ENCODE peak calls at places on chromosomes 7 and 10, in nine cellular contexts. D is left ventricle myocardium inferior, O is kidney, R is ovary, Y is upper lobe of right lung, H is HCT116, L is PC-9, Z is stomach, U is right lobe of liver. P is an unnamed sample.

GRCh38 chr7:10696064-10696463 is 277.6 kb upstream of the PHF14 start:
- DNase-seq in R (no peak), U (no peak), H (no peak), Y (no peak), L (no peak), Z (no peak), D (no peak), O (no peak), P (no peak)

GRCh38 chr10:5971315-5971832 is 6.0 kb downstream of the IL15RA start:
- DNase-seq in U (peak), H (no peak), L (no peak), Y (no peak), R (no peak), D (no peak), O (peak), Z (peak), P (no peak)

GRCh38 chr7:153399554-153399940 is 640.0 kb downstream of the ACTR3B start:
- DNase-seq in Y (no peak), O (no peak), U (no peak), H (no peak), L (no peak), R (no peak), Z (no peak), D (no peak), P (no peak)

GRCh38 chr7:45021604-45022296 is 21.7 kb downstream of the CCM2 start:
- DNase-seq in D (no peak), R (no peak), O (no peak), U (no peak), Y (no peak), Z (no peak), H (no peak), L (no peak), P (no peak)

GRCh38 chr7:98836811-98837631 is 32.8 kb downstream of the TMEM130 start:
- DNase-seq in U (no peak), R (no peak), Z (peak), H (peak), L (peak), Y (no peak), O (no peak), D (peak), P (no peak)

GRCh38 chr10:17758896-17759295 is 6.9 kb downstream of the TMEM236 start:
- DNase-seq in R (no peak), Z (no peak), H (no peak), O (no peak), D (no peak), U (no peak), Y (no peak), L (no peak), P (no peak)

GRCh38 chr10:59648711-59649201 is 60.9 kb downstream of the SLC16A9 start:
- DNase-seq in Z (no peak), L (no peak), H (no peak), D (no peak), O (no peak), Y (no peak), U (no peak), R (no peak), P (no peak)

GRCh38 chr7:131620673-131621609 is 64.5 kb upstream of the PODXL start:
- DNase-seq in L (no peak), Y (no peak), R (no peak), H (no peak), O (no peak), D (no peak), U (no peak), Z (no peak), P (no peak)

GRCh38 chr7:134473861-134474291 is 15.0 kb upstream of the AKR1B1 start:
- DNase-seq in L (no peak), O (peak), U (no peak), R (no peak), Z (no peak), H (no peak), Y (no peak), D (no peak), P (no peak)

GRCh38 chr7:77537595-77538185 is 595 bp downstream of the PTPN12 start:
- DNase-seq in H (no peak), U (peak), O (peak), Y (peak), R (no peak), D (peak), L (peak), Z (peak), P (peak)

GRCh38 chr10:1643161-1643910 is 94.0 kb downstream of the ADARB2 start:
- DNase-seq in Y (no peak), Z (no peak), U (no peak), L (no peak), O (no peak), H (no peak), D (no peak), R (no peak), P (no peak)

GRCh38 chr10:129964611-129965417 is 740 bp upstream of the EBF3 start:
- DNase-seq in U (no peak), Z (no peak), R (no peak), H (no peak), Y (no peak), O (peak), D (no peak), L (no peak), P (peak)

GRCh38 chr7:40680657-40681056 is 545.9 kb downstream of the SUGCT start:
- DNase-seq in Y (no peak), H (peak), U (no peak), R (no peak), Z (no peak), D (no peak), O (no peak), L (no peak), P (no peak)

GRCh38 chr10:100996678-100997363 is 2.8 kb upstream of the LZTS2 start:
- DNase-seq in L (peak), Z (peak), O (peak), H (no peak), Y (peak), R (peak), U (peak), D (no peak), P (no peak)

GRCh38 chr10:116198636-116199035 is 74.4 kb downstream of the GFRA1 start:
- DNase-seq in U (no peak), Y (no peak), L (no peak), D (no peak), Z (no peak), H (no peak), R (no peak), O (no peak), P (no peak)

GRCh38 chr10:112146799-112147198 is 36.8 kb downstream of the GPAM start:
- DNase-seq in H (no peak), L (no peak), D (no peak), Y (no peak), U (no peak), O (no peak), R (no peak), Z (no peak), P (no peak)

GRCh38 chr7:19015066-19015465 is 102.4 kb downstream of the TWIST1 start:
- DNase-seq in Y (no peak), U (no peak), L (no peak), O (no peak), D (no peak), Z (no peak), R (no peak), H (no peak), P (no peak)

GRCh38 chr7:25945608-25946007 is 206.4 kb upstream of the NFE2L3 start:
- DNase-seq in D (no peak), H (no peak), U (no peak), L (no peak), Z (no peak), O (no peak), R (no peak), Y (no peak), P (no peak)

GRCh38 chr7:116971869-116972268 is 18.6 kb downstream of the ST7 start:
- DNase-seq in R (no peak), Z (no peak), Y (no peak), O (no peak), D (no peak), U (no peak), H (no peak), L (no peak), P (no peak)

GRCh38 chr7:3280445-3280844 is 20.6 kb upstream of the SDK1 start:
- DNase-seq in L (no peak), Z (no peak), O (no peak), Y (no peak), U (no peak), R (no peak), H (no peak), D (no peak), P (no peak)

GRCh38 chr10:88792656-88793055 is 9.9 kb upstream of the LIPM start:
- DNase-seq in D (peak), L (peak), O (no peak), H (no peak), R (no peak), Z (no peak), Y (peak), U (peak), P (no peak)

GRCh38 chr10:75245354-75246001 is 9.7 kb upstream of the COMTD1 start:
- DNase-seq in U (no peak), R (no peak), D (no peak), O (no peak), Y (no peak), L (peak), H (no peak), Z (no peak), P (no peak)

GRCh38 chr7:33065981-33066380 is 3.4 kb upstream of the NT5C3A start:
- DNase-seq in Z (no peak), U (no peak), R (no peak), Y (no peak), O (no peak), L (no peak), H (no peak), D (no peak), P (no peak)

GRCh38 chr7:33059635-33060034 is 2.9 kb downstream of the NT5C3A start:
- DNase-seq in O (no peak), D (no peak), Y (no peak), H (no peak), R (no peak), Z (no peak), L (no peak), U (no peak), P (no peak)

GRCh38 chr7:33062782-33063443 is 337 bp upstream of the NT5C3A start:
- DNase-seq in O (peak), D (peak), L (peak), H (peak), R (peak), Z (peak), U (peak), Y (peak), P (peak)

GRCh38 chr7:33061282-33061928 is 1.2 kb downstream of the NT5C3A start:
- DNase-seq in D (no peak), L (no peak), O (no peak), U (no peak), Z (no peak), Y (no peak), H (no peak), R (no peak), P (no peak)

GRCh38 chr7:33062023-33062781 is at the start of gene NT5C3A:
- DNase-seq in H (no peak), Z (peak), U (peak), O (peak), Y (no peak), D (no peak), L (peak), R (no peak), P (peak)
- TF ChIP-seq CTCF in H (no peak), Z (no peak), U (no peak), O (no peak), Y (no peak), D (no peak), L (no peak), R (no peak), P (no peak)

GRCh38 chr10:43135064-43135463 is 3.2 kb upstream of the CSGALNACT2 start:
- DNase-seq in Y (no peak), O (no peak), L (no peak), Z (no peak), R (no peak), H (no peak), U (no peak), D (no peak), P (no peak)

GRCh38 chr10:43134126-43134905 is 3.9 kb upstream of the CSGALNACT2 start:
- DNase-seq in O (no peak), U (no peak), H (no peak), Y (no peak), L (no peak), D (no peak), Z (no peak), R (no peak), P (no peak)

GRCh38 chr10:43136432-43136831 is 1.8 kb upstream of the CSGALNACT2 start:
- DNase-seq in Z (no peak), Y (no peak), U (no peak), O (no peak), L (no peak), R (no peak), D (no peak), H (no peak), P (no peak)

GRCh38 chr10:43136995-43137700 is 1.1 kb upstream of the CSGALNACT2 start:
- DNase-seq in H (no peak), Y (no peak), L (no peak), D (no peak), O (no peak), U (no peak), R (peak), Z (no peak), P (no peak)

GRCh38 chr10:43135656-43136055 is 2.6 kb upstream of the CSGALNACT2 start:
- DNase-seq in R (no peak), Z (no peak), Y (no peak), O (no peak), U (no peak), L (no peak), D (no peak), H (no peak), P (no peak)
- H3K4me3 ChIP-seq in R (no peak), Z (no peak), Y (no peak), O (no peak), U (no peak), L (no peak), D (no peak), H (no peak), P (no peak)

GRCh38 chr10:125149278-125150047 is 10.9 kb downstream of the CTBP2 start:
- DNase-seq in D (peak), U (no peak), O (peak), L (no peak), Z (peak), H (peak), R (peak), Y (no peak), P (no peak)

GRCh38 chr10:125146791-125147604 is 13.4 kb downstream of the CTBP2 start:
- DNase-seq in U (no peak), O (no peak), R (no peak), H (no peak), L (no peak), Y (no peak), Z (peak), D (no peak), P (peak)

GRCh38 chr10:125151170-125151823 is 9.1 kb downstream of the CTBP2 start:
- DNase-seq in U (no peak), D (no peak), R (no peak), Y (no peak), L (no peak), O (peak), Z (no peak), H (no peak), P (no peak)

GRCh38 chr10:125148021-125148439 is 12.3 kb downstream of the CTBP2 start:
- DNase-seq in D (no peak), O (no peak), Y (no peak), H (no peak), L (no peak), R (no peak), U (no peak), Z (no peak), P (no peak)

GRCh38 chr10:125148576-125148975 is 11.8 kb downstream of the CTBP2 start:
- DNase-seq in H (no peak), R (no peak), O (no peak), U (no peak), D (no peak), Y (no peak), L (no peak), Z (no peak), P (no peak)
- H3K27ac ChIP-seq in H (peak), R (peak), O (peak), U (no peak), D (peak), Y (peak), L (no peak), Z (peak), P (peak)

DNA sequence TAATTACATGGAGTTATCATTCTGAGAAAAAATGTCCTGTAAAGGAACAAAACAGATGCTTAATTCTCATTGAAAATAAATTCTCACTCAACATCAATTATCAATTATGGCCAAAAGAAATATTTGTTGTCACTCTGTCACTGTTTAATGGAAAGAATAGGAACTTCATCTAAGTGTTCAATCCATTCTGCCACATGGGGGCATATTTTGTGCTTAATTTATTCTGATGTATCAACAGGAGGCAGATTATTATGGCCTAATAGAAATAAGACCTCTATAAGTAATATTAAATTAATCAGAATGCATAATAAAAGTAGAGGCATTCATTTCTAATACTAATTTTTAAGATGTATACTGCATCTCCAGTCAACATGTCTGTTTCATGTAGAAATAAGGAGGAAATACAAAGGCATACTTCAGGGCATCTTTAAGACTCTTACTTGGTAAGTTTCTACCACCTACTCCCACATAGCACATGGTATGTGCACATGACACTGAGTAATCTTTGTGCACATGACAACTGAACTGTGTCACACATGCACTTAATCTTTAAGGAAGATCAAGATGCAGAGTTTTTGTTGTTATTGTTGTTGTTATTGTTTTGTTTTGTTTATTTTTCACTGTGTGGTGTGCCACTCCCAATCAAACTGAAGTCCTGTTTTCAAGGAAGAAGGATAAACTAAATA is 420.4 kb upstream of the SEMA3A start:
- DNase-seq in U (no peak), O (no peak), Y (no peak), D (no peak), L (no peak), Z (no peak), R (no peak), H (peak), P (no peak)
- TF ChIP-seq CTCF in U (no peak), O (no peak), Y (no peak), D (peak), L (no peak), Z (no peak), R (no peak), H (peak), P (no peak)

GRCh38 chr10:23174075-23174973 is 17.8 kb upstream of the PTF1A start:
- DNase-seq in H (no peak), D (no peak), U (no peak), L (no peak), Y (no peak), O (peak), Z (no peak), R (no peak), P (no peak)
- H3K4me3 ChIP-seq in H (no peak), D (peak), U (no peak), L (no peak), Y (no peak), O (no peak), Z (no peak), R (no peak), P (peak)

DNA sequence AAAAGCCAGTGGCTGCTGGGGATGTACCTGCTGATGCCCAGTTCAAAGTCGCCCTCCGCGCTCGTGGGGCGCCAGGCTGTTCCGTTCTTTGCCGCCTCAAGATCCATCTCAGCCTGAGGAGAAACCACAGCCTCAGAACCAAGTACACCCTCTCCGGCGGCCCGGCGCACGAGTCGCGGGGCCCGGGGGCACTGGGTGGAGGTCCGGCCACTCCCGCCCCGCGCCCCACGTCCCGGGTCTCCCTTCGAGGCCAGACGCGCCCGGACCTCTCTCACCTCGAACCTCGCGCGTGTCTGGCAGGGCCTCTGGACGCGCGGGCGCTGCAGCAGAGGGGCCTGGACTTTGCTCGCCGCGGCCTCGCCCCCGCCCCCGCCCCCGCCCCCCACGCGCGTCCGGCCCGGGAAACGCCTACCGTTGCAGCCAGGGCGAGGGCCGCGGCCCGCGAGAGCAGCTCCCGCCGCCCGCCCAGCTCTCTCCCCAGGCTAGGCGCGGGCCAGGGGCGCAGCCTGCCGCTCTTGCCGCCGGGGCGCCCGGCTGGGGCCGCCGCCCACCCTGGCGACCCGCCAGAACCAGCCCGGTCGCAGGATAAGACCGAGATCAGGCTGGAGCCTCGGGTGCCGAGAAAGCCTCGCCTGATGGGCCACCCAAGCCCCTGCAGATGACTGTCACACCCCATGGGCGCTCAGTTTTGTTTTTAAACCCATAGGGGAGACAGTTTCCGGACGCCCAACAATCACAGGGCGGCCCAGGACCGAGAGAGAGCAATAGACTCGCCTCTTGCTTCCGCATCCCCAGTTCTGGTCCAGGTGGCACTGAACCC is at the start of gene ABCB4:
- DNase-seq in L (no peak), O (peak), D (peak), U (peak), Z (no peak), H (no peak), Y (peak), R (peak), P (no peak)
- H3K27ac ChIP-seq in L (no peak), O (no peak), D (peak), U (peak), Z (no peak), H (no peak), Y (no peak), R (no peak), P (no peak)

GRCh38 chr10:71431945-71432905 is 35.5 kb downstream of the CDH23 start:
- DNase-seq in U (peak), H (no peak), Y (no peak), D (no peak), L (no peak), O (peak), R (no peak), Z (peak), P (no peak)
- TF ChIP-seq CTCF in U (no peak), H (peak), Y (no peak), D (no peak), L (peak), O (no peak), R (no peak), Z (no peak), P (no peak)

GRCh38 chr10:21825345-21825744 is 178.2 kb downstream of the DNAJC1 start:
- DNase-seq in D (no peak), Y (no peak), O (no peak), R (no peak), H (no peak), Z (no peak), L (no peak), U (no peak), P (no peak)
- H3K4me3 ChIP-seq in D (no peak), Y (no peak), O (no peak), R (no peak), H (no peak), Z (no peak), L (no peak), U (no peak), P (no peak)

GRCh38 chr10:70352401-70353097 is 29.9 kb downstream of the LRRC20 start:
- DNase-seq in O (no peak), Z (no peak), H (no peak), R (no peak), U (no peak), D (no peak), L (no peak), Y (no peak), P (no peak)
- H3K27ac ChIP-seq in O (no peak), Z (no peak), H (no peak), R (no peak), U (peak), D (no peak), L (no peak), Y (no peak), P (no peak)